ENCODE peak calls at places on chromosomes 5 and 9, in four cellular contexts. A is IMR-90, S is SK-N-SH, C is endothelial cell of umbilical vein. T is an unnamed sample.

GRCh38 chr9:122991370-122991830 is 42.1 kb upstream of the GPR21 start:
- DNase-seq in A (peak; percentile 94), C (peak; percentile 92), S (peak; percentile 37), T (peak; percentile 29)

GRCh38 chr5:122195784-122196394 is 66.5 kb downstream of the ZNF474 start:
- DNase-seq in S (peak; percentile 35), C (peak; percentile 73), A (peak; percentile 70), T (peak; percentile 34)

GRCh38 chr5:100600289-100600994 is 65.3 kb downstream of the FAM174A start:
- DNase-seq in S (no peak), A (no peak), C (no peak), T (no peak)

GRCh38 chr9:127148014-127148413 is 25.6 kb upstream of the ANGPTL2 start:
- DNase-seq in S (no peak), A (no peak), C (no peak), T (no peak)

GRCh38 chr5:141843156-141843927 is 34.9 kb downstream of the PCDH1 start:
- DNase-seq in A (peak; percentile 44), S (no peak), C (peak; percentile 64), T (no peak)

GRCh38 chr5:876398-877365 is 15.9 kb downstream of the BRD9 start:
- DNase-seq in S (no peak), C (no peak), A (no peak), T (no peak)

GRCh38 chr9:90099262-90099982 is 494.6 kb downstream of the GADD45G start:
- DNase-seq in A (peak; percentile 13), C (peak; percentile 2), S (peak; percentile 43), T (no peak)

GRCh38 chr5:64229163-64229774 is 63.6 kb downstream of the RNF180 start:
- DNase-seq in S (peak; percentile 57), A (peak; percentile 39), C (peak; percentile 49), T (no peak)

GRCh38 chr5:93186031-93186682 is 394.9 kb downstream of the NR2F1-AS1 start:
- DNase-seq in C (peak; percentile 58), S (no peak), A (peak; percentile 89), T (no peak)

GRCh38 chr9:17962747-17963146 is 383.9 kb downstream of the SH3GL2 start:
- DNase-seq in C (no peak), S (no peak), A (no peak), T (peak; percentile 35)

GRCh38 chr9:136171009-136171800 is 33.7 kb downstream of the LHX3 start:
- DNase-seq in C (no peak), S (no peak), A (no peak), T (no peak)

GRCh38 chr5:92390657-92391056 is 1007.5 kb upstream of the ARRDC3 start:
- DNase-seq in A (no peak), S (no peak), C (no peak), T (no peak)

GRCh38 chr9:84296146-84296843 is 44.3 kb downstream of the SLC28A3 start:
- DNase-seq in A (peak; percentile 90), S (no peak), C (no peak), T (no peak)

GRCh38 chr9:127140842-127141675 is 18.6 kb upstream of the ANGPTL2 start:
- DNase-seq in S (no peak), A (no peak), C (no peak), T (peak; percentile 6)

GRCh38 chr9:105053209-105053652 is 125.3 kb upstream of the ABCA1 start:
- DNase-seq in C (no peak), A (peak; percentile 94), S (no peak), T (no peak)

GRCh38 chr5:134642931-134643530 is 5.6 kb upstream of the SEC24A start:
- DNase-seq in S (no peak), C (no peak), A (no peak), T (no peak)

GRCh38 chr5:36584009-36584875 is 22.2 kb upstream of the SLC1A3 start:
- DNase-seq in C (no peak), A (no peak), S (no peak), T (no peak)

GRCh38 chr5:1156754-1157460 is 44.5 kb upstream of the SLC6A19 start:
- DNase-seq in C (no peak), A (no peak), S (no peak), T (no peak)

GRCh38 chr9:12784461-12785250 is 9.8 kb downstream of the LURAP1L start:
- DNase-seq in S (no peak), C (peak; percentile 35), A (peak; percentile 98), T (peak; percentile 40)

GRCh38 chr9:30198463-30199309 is 2185.8 kb upstream of the ACO1 start:
- DNase-seq in C (no peak), A (no peak), S (no peak), T (no peak)
- H3K9ac ChIP-seq in C (no peak overlapping the region), A (no peak overlapping the region), S (no peak overlapping the region), T (no peak overlapping the region)

GRCh38 chr5:69212022-69212421 is 22.6 kb downstream of the CENPH start:
- DNase-seq in A (no peak), S (no peak), C (no peak), T (no peak)
- H3K36me3 ChIP-seq in A (no peaks in the 10 kb centered on the region), S (no peaks in the 10 kb centered on the region), C (no peaks in the 10 kb centered on the region), T (no peaks in the 10 kb centered on the region)

DNA sequence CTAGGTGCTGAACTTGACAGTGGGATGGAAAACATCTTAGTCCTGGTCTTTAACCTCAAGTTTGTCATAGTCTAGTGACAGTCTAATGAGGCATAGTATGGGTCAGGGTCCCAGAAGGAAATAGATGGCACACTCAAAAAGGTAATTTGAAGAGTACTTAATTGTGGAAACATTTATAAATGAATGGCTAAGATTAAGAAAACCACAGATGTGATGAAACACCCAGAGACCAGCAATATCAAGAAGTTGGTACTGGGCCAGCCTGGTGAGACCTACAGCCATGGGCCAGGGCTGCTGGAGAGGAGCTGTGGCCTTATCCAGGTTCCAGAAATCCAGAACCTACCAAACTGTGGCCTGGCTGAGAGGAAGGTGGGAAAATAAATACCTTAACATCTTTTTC is 93.5 kb upstream of the ATG10 start:
- DNase-seq in S (no peak), A (no peak), C (no peak), T (no peak)
- H3K9ac ChIP-seq in S (no peak overlapping the region), A (no peak overlapping the region), C (no peak overlapping the region), T (no peak overlapping the region)

GRCh38 chr5:96997265-96997859 is 61.5 kb downstream of the LNPEP start:
- DNase-seq in S (peak; percentile 21), A (peak; percentile 63), C (peak; percentile 66), T (no peak)
- H3K36me3 ChIP-seq in S (peaks cover 16% of the 10 kb centered on the region), A (peaks cover 1% of the 10 kb centered on the region), C (no peaks in the 10 kb centered on the region), T (no peaks in the 10 kb centered on the region)

GRCh38 chr5:144195443-144195842 is 24.8 kb downstream of the KCTD16 start:
- DNase-seq in A (peak; percentile 69), S (no peak), C (no peak), T (no peak)
- H3K9ac ChIP-seq in A (no peak overlapping the region), S (no peak overlapping the region), C (no peak overlapping the region), T (no peak overlapping the region)

DNA sequence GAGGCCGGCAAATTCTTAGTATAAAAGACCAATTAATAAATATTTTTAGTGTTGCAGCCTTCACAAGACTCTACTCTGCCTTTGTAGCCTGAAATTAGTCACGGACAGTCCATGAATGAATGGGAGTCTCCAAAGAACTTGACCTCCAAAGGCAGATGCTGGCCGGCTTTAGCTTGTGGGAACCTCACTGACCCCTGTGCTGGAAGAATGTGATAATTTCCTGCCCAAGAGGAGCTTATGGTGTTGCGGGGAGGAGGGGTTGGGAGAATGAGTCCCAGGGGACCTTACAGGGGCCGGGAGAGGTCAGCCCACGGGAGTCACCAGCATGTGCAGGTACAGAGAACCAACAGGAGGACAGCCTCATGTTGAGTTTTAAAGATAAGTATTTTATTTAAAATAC is 143.1 kb downstream of the IRX2 start:
- DNase-seq in A (no peak), C (no peak), S (no peak), T (no peak)
- H3K36me3 ChIP-seq in A (no peaks in the 10 kb centered on the region), C (no peaks in the 10 kb centered on the region), S (no peaks in the 10 kb centered on the region), T (no peaks in the 10 kb centered on the region)

T was measured in colonic mucosa.